ENCODE peak calls at places on chromosomes 5 and 9, in six cellular contexts. One of them, this sample, is unnamed.

GRCh38 chr5:140796718-140797095 is 2.1 kb downstream of the PCDHA2 start:
- DNase-seq in lung: no peak
- DNase-seq in T1000: no peak
- DNase-seq in omental fat pad: no peak
- DNase-seq in activated T-cell treated with anti-CD3 and anti-CD28 coated beads, Interleukin-2, amount 50 U/mL, for 72 hours: no peak
- DNase-seq in aorta: peak; percentile 71
- DNase-seq in this sample: no peak

GRCh38 chr9:96688215-96688614 is 33.1 kb upstream of the PRXL2C start:
- DNase-seq in aorta: no peak
- DNase-seq in T1000: no peak
- DNase-seq in omental fat pad: no peak
- DNase-seq in activated T-cell treated with anti-CD3 and anti-CD28 coated beads, Interleukin-2, amount 50 U/mL, for 72 hours: no peak
- DNase-seq in lung: peak; percentile 32
- DNase-seq in this sample: no peak

GRCh38 chr5:7850533-7851239 is at the start of gene CFAP90:
- DNase-seq in activated T-cell treated with anti-CD3 and anti-CD28 coated beads, Interleukin-2, amount 50 U/mL, for 72 hours: no peak
- DNase-seq in lung: no peak
- DNase-seq in T1000: no peak
- DNase-seq in aorta: peak; percentile 81
- DNase-seq in omental fat pad: no peak
- DNase-seq in this sample: peak; percentile 52

GRCh38 chr5:148952097-148952828 is 110.6 kb downstream of the SH3TC2 start:
- DNase-seq in omental fat pad: no peak
- DNase-seq in T1000: no peak
- DNase-seq in lung: no peak
- DNase-seq in activated T-cell treated with anti-CD3 and anti-CD28 coated beads, Interleukin-2, amount 50 U/mL, for 72 hours: no peak
- DNase-seq in aorta: no peak
- DNase-seq in this sample: no peak

GRCh38 chr5:168991311-168991710 is 309.6 kb downstream of the SLIT3 start:
- DNase-seq in activated T-cell treated with anti-CD3 and anti-CD28 coated beads, Interleukin-2, amount 50 U/mL, for 72 hours: no peak
- DNase-seq in omental fat pad: no peak
- DNase-seq in aorta: no peak
- DNase-seq in lung: no peak
- DNase-seq in T1000: peak; percentile 10
- DNase-seq in this sample: no peak

GRCh38 chr5:31412324-31412723 is 119.6 kb downstream of the DROSHA start:
- DNase-seq in omental fat pad: no peak
- DNase-seq in aorta: no peak
- DNase-seq in T1000: no peak
- DNase-seq in activated T-cell treated with anti-CD3 and anti-CD28 coated beads, Interleukin-2, amount 50 U/mL, for 72 hours: no peak
- DNase-seq in lung: no peak
- DNase-seq in this sample: no peak

GRCh38 chr5:59795141-59795540 is 98.4 kb downstream of the PDE4D start:
- DNase-seq in lung: no peak
- DNase-seq in activated T-cell treated with anti-CD3 and anti-CD28 coated beads, Interleukin-2, amount 50 U/mL, for 72 hours: no peak
- DNase-seq in omental fat pad: no peak
- DNase-seq in T1000: no peak
- DNase-seq in aorta: no peak
- DNase-seq in this sample: no peak

GRCh38 chr5:65768723-65769122 is 46.7 kb downstream of the NLN start:
- DNase-seq in omental fat pad: no peak
- DNase-seq in T1000: no peak
- DNase-seq in lung: no peak
- DNase-seq in aorta: no peak
- DNase-seq in activated T-cell treated with anti-CD3 and anti-CD28 coated beads, Interleukin-2, amount 50 U/mL, for 72 hours: no peak
- DNase-seq in this sample: no peak

GRCh38 chr5:68171101-68171558 is 44.4 kb upstream of the PIK3R1 start:
- DNase-seq in aorta: no peak
- DNase-seq in activated T-cell treated with anti-CD3 and anti-CD28 coated beads, Interleukin-2, amount 50 U/mL, for 72 hours: no peak
- DNase-seq in T1000: no peak
- DNase-seq in lung: peak; percentile 36
- DNase-seq in omental fat pad: peak; percentile 25
- DNase-seq in this sample: peak; percentile 74

GRCh38 chr5:73948720-73949119 is 322.7 kb downstream of the ARHGEF28 start:
- DNase-seq in aorta: no peak
- DNase-seq in lung: no peak
- DNase-seq in T1000: no peak
- DNase-seq in activated T-cell treated with anti-CD3 and anti-CD28 coated beads, Interleukin-2, amount 50 U/mL, for 72 hours: no peak
- DNase-seq in omental fat pad: no peak
- DNase-seq in this sample: no peak

GRCh38 chr9:129885018-129885669 is 49.9 kb downstream of the USP20 start:
- DNase-seq in T1000: no peak
- DNase-seq in aorta: no peak
- DNase-seq in omental fat pad: no peak
- DNase-seq in activated T-cell treated with anti-CD3 and anti-CD28 coated beads, Interleukin-2, amount 50 U/mL, for 72 hours: peak; percentile 67
- DNase-seq in lung: peak; percentile 46
- DNase-seq in this sample: no peak

GRCh38 chr5:14364576-14365472 is 216.8 kb upstream of the OTULINL start:
- DNase-seq in activated T-cell treated with anti-CD3 and anti-CD28 coated beads, Interleukin-2, amount 50 U/mL, for 72 hours: no peak
- DNase-seq in omental fat pad: no peak
- DNase-seq in T1000: no peak
- DNase-seq in lung: no peak
- DNase-seq in aorta: no peak
- DNase-seq in this sample: no peak

GRCh38 chr5:143752165-143752564 is 59.8 kb upstream of the HMHB1 start:
- DNase-seq in activated T-cell treated with anti-CD3 and anti-CD28 coated beads, Interleukin-2, amount 50 U/mL, for 72 hours: no peak
- DNase-seq in omental fat pad: no peak
- DNase-seq in T1000: no peak
- DNase-seq in aorta: no peak
- DNase-seq in lung: peak; percentile 32
- DNase-seq in this sample: no peak

GRCh38 chr9:131702911-131703310 is 37.0 kb downstream of the RAPGEF1 start:
- DNase-seq in omental fat pad: no peak
- DNase-seq in activated T-cell treated with anti-CD3 and anti-CD28 coated beads, Interleukin-2, amount 50 U/mL, for 72 hours: no peak
- DNase-seq in lung: no peak
- DNase-seq in aorta: no peak
- DNase-seq in T1000: no peak
- DNase-seq in this sample: no peak

GRCh38 chr5:130333089-130333488 is 428.8 kb downstream of the CHSY3 start:
- DNase-seq in lung: no peak
- DNase-seq in aorta: no peak
- DNase-seq in omental fat pad: no peak
- DNase-seq in activated T-cell treated with anti-CD3 and anti-CD28 coated beads, Interleukin-2, amount 50 U/mL, for 72 hours: no peak
- DNase-seq in T1000: no peak
- DNase-seq in this sample: no peak

GRCh38 chr5:132052520-132052919 is 7.9 kb upstream of the IL3 start:
- DNase-seq in aorta: peak; percentile 71
- DNase-seq in T1000: no peak
- DNase-seq in omental fat pad: peak; percentile 10
- DNase-seq in lung: no peak
- DNase-seq in activated T-cell treated with anti-CD3 and anti-CD28 coated beads, Interleukin-2, amount 50 U/mL, for 72 hours: no peak
- DNase-seq in this sample: peak; percentile 39

GRCh38 chr9:127361561-127361960 is 35.4 kb upstream of the SLC2A8 start:
- DNase-seq in T1000: no peak
- DNase-seq in lung: no peak
- DNase-seq in aorta: no peak
- DNase-seq in omental fat pad: no peak
- DNase-seq in activated T-cell treated with anti-CD3 and anti-CD28 coated beads, Interleukin-2, amount 50 U/mL, for 72 hours: no peak
- DNase-seq in this sample: peak; percentile 70

GRCh38 chr5:111167551-111167950 is 56.6 kb upstream of the CAMK4 start:
- DNase-seq in activated T-cell treated with anti-CD3 and anti-CD28 coated beads, Interleukin-2, amount 50 U/mL, for 72 hours: no peak
- DNase-seq in omental fat pad: no peak
- DNase-seq in T1000: no peak
- DNase-seq in aorta: no peak
- DNase-seq in lung: no peak
- DNase-seq in this sample: no peak

GRCh38 chr5:173240091-173241050 is 5.4 kb upstream of the NKX2-5 start:
- DNase-seq in activated T-cell treated with anti-CD3 and anti-CD28 coated beads, Interleukin-2, amount 50 U/mL, for 72 hours: no peak
- DNase-seq in omental fat pad: no peak
- DNase-seq in T1000: no peak
- DNase-seq in lung: no peak
- DNase-seq in aorta: no peak
- DNase-seq in this sample: no peak

GRCh38 chr9:96441798-96442445 is 8.0 kb upstream of the HABP4 start:
- DNase-seq in aorta: no peak
- DNase-seq in T1000: no peak
- DNase-seq in omental fat pad: no peak
- DNase-seq in lung: no peak
- DNase-seq in activated T-cell treated with anti-CD3 and anti-CD28 coated beads, Interleukin-2, amount 50 U/mL, for 72 hours: peak; percentile 20
- DNase-seq in this sample: no peak

GRCh38 chr9:99298660-99299059 is 76.6 kb downstream of the SEC61B start:
- DNase-seq in aorta: no peak
- DNase-seq in omental fat pad: no peak
- DNase-seq in lung: no peak
- DNase-seq in activated T-cell treated with anti-CD3 and anti-CD28 coated beads, Interleukin-2, amount 50 U/mL, for 72 hours: no peak
- DNase-seq in T1000: no peak
- DNase-seq in this sample: no peak

This sample was measured in ureter.